ENCODE peak calls at places on chromosomes 6 and 20, in seven cellular contexts. F is EL, V is endodermal cell, W is kidney tubule cell, A is astrocyte of the spinal cord, P is cardiac muscle cell, R is right cardiac atrium. S is an unnamed sample.

GRCh38 chr6:31791324-31792089 is 4.0 kb downstream of the VARS1 start:
- DNase-seq in F (peak), V (peak), W (peak), A (peak), P (peak), R (peak), S (peak)

GRCh38 chr6:101296184-101296583 is 97.3 kb upstream of the GRIK2 start:
- DNase-seq in F (peak), V (no peak), W (no peak), A (peak), P (peak), R (no peak), S (no peak)

GRCh38 chr6:156262014-156262413 is 515.2 kb upstream of the ARID1B start:
- DNase-seq in F (no peak), V (no peak), W (peak), A (no peak), P (no peak), R (no peak), S (no peak)

GRCh38 chr6:167225903-167226508 is 65.1 kb upstream of the UNC93A start:
- DNase-seq in F (no peak), V (peak), W (no peak), A (no peak), P (no peak), R (no peak), S (no peak)

GRCh38 chr20:63846128-63846771 is 15.0 kb upstream of the ABHD16B start:
- DNase-seq in F (peak), V (peak), W (no peak), A (no peak), P (peak), R (peak), S (no peak)

GRCh38 chr6:109069746-109070145 is 24.9 kb downstream of the SESN1 start:
- DNase-seq in F (no peak), V (no peak), W (no peak), A (no peak), P (peak), R (no peak), S (no peak)

GRCh38 chr20:38728237-38728761 is 4.0 kb downstream of the SLC32A1 start:
- DNase-seq in F (no peak), V (peak), W (no peak), A (no peak), P (no peak), R (no peak), S (no peak)

GRCh38 chr6:80939936-80940335 is 812.5 kb downstream of the TENT5A start:
- DNase-seq in F (peak), V (no peak), W (no peak), A (no peak), P (no peak), R (no peak), S (no peak)

GRCh38 chr6:122153530-122153929 is 245.9 kb upstream of the HSF2 start:
- DNase-seq in F (no peak), V (no peak), W (no peak), A (no peak), P (no peak), R (no peak), S (no peak)

GRCh38 chr20:49590163-49591017 is 22.5 kb upstream of the PTGIS start:
- DNase-seq in F (no peak), V (no peak), W (no peak), A (no peak), P (no peak), R (no peak), S (no peak)

GRCh38 chr6:85537055-85537494 is 56.6 kb downstream of the SNX14 start:
- DNase-seq in F (peak), V (no peak), W (peak), A (peak), P (peak), R (no peak), S (no peak)

GRCh38 chr20:62274332-62275262 is 28.2 kb upstream of the ADRM1 start:
- DNase-seq in F (no peak), V (no peak), W (no peak), A (no peak), P (peak), R (no peak), S (no peak)

GRCh38 chr6:30000156-30000791 is 57.9 kb downstream of the HLA-A start:
- DNase-seq in F (no peak), V (peak), W (no peak), A (no peak), P (no peak), R (no peak), S (no peak)